ENCODE peak calls at places on chromosomes 3 and 15, in eight cellular contexts. One of them, this sample, is unnamed.

GRCh38 chr15:34620814-34621213 is 37.4 kb upstream of the GOLGA8B start:
- DNase-seq in stimulated activated CD8-positive, alpha-beta memory T cell treated with anti-CD3 and anti-CD28 coated beads, Interleukin-15, amount 100 ng/mL, for 4 hours: no peak
- DNase-seq in RWPE1: no peak
- DNase-seq in EL: no peak
- DNase-seq in GM12891: no peak
- DNase-seq in astrocyte: no peak
- DNase-seq in NCI-H460: no peak
- DNase-seq in Peyer's patch: no peak
- DNase-seq in this sample: no peak

GRCh38 chr3:13828501-13828900 is 51.4 kb downstream of the WNT7A start:
- DNase-seq in NCI-H460: no peak
- DNase-seq in Peyer's patch: no peak
- DNase-seq in astrocyte: no peak
- DNase-seq in stimulated activated CD8-positive, alpha-beta memory T cell treated with anti-CD3 and anti-CD28 coated beads, Interleukin-15, amount 100 ng/mL, for 4 hours: no peak
- DNase-seq in GM12891: no peak
- DNase-seq in RWPE1: no peak
- DNase-seq in EL: no peak
- DNase-seq in this sample: no peak

GRCh38 chr3:182216311-182216970 is 504.7 kb downstream of the SOX2 start:
- DNase-seq in astrocyte: no peak
- DNase-seq in EL: no peak
- DNase-seq in Peyer's patch: no peak
- DNase-seq in stimulated activated CD8-positive, alpha-beta memory T cell treated with anti-CD3 and anti-CD28 coated beads, Interleukin-15, amount 100 ng/mL, for 4 hours: no peak
- DNase-seq in RWPE1: no peak
- DNase-seq in GM12891: no peak
- DNase-seq in NCI-H460: no peak
- DNase-seq in this sample: no peak

GRCh38 chr3:156390846-156391245 is 164.1 kb downstream of the SSR3 start:
- DNase-seq in EL: no peak
- DNase-seq in GM12891: no peak
- DNase-seq in Peyer's patch: no peak
- DNase-seq in stimulated activated CD8-positive, alpha-beta memory T cell treated with anti-CD3 and anti-CD28 coated beads, Interleukin-15, amount 100 ng/mL, for 4 hours: no peak
- DNase-seq in RWPE1: no peak
- DNase-seq in astrocyte: no peak
- DNase-seq in NCI-H460: no peak
- DNase-seq in this sample: no peak

GRCh38 chr3:128282392-128283196 is 129.3 kb downstream of the EEFSEC start:
- DNase-seq in astrocyte: peak; percentile 59
- DNase-seq in EL: peak; percentile 28
- DNase-seq in RWPE1: no peak
- DNase-seq in Peyer's patch: no peak
- DNase-seq in stimulated activated CD8-positive, alpha-beta memory T cell treated with anti-CD3 and anti-CD28 coated beads, Interleukin-15, amount 100 ng/mL, for 4 hours: no peak
- DNase-seq in GM12891: no peak
- DNase-seq in NCI-H460: no peak
- DNase-seq in this sample: no peak

GRCh38 chr15:35595656-35596055 is 49.7 kb upstream of the DPH6 start:
- DNase-seq in EL: no peak
- DNase-seq in astrocyte: no peak
- DNase-seq in RWPE1: no peak
- DNase-seq in Peyer's patch: no peak
- DNase-seq in stimulated activated CD8-positive, alpha-beta memory T cell treated with anti-CD3 and anti-CD28 coated beads, Interleukin-15, amount 100 ng/mL, for 4 hours: no peak
- DNase-seq in NCI-H460: no peak
- DNase-seq in GM12891: no peak
- DNase-seq in this sample: no peak

GRCh38 chr15:58410353-58410752 is 21.4 kb upstream of the LIPC start:
- DNase-seq in GM12891: no peak
- DNase-seq in astrocyte: no peak
- DNase-seq in NCI-H460: no peak
- DNase-seq in stimulated activated CD8-positive, alpha-beta memory T cell treated with anti-CD3 and anti-CD28 coated beads, Interleukin-15, amount 100 ng/mL, for 4 hours: peak; percentile 2
- DNase-seq in EL: no peak
- DNase-seq in Peyer's patch: no peak
- DNase-seq in RWPE1: no peak
- DNase-seq in this sample: no peak

GRCh38 chr3:141653872-141654271 is 84.2 kb upstream of the RNF7 start:
- DNase-seq in GM12891: no peak
- DNase-seq in EL: no peak
- DNase-seq in NCI-H460: no peak
- DNase-seq in stimulated activated CD8-positive, alpha-beta memory T cell treated with anti-CD3 and anti-CD28 coated beads, Interleukin-15, amount 100 ng/mL, for 4 hours: no peak
- DNase-seq in RWPE1: no peak
- DNase-seq in Peyer's patch: no peak
- DNase-seq in astrocyte: no peak
- DNase-seq in this sample: no peak

GRCh38 chr3:74897006-74897405 is 282.5 kb upstream of the CNTN3 start:
- DNase-seq in Peyer's patch: no peak
- DNase-seq in NCI-H460: no peak
- DNase-seq in astrocyte: no peak
- DNase-seq in RWPE1: peak; percentile 1
- DNase-seq in stimulated activated CD8-positive, alpha-beta memory T cell treated with anti-CD3 and anti-CD28 coated beads, Interleukin-15, amount 100 ng/mL, for 4 hours: no peak
- DNase-seq in GM12891: no peak
- DNase-seq in EL: peak; percentile 2
- DNase-seq in this sample: no peak

GRCh38 chr15:54208786-54209185 is 230.5 kb downstream of the UNC13C start:
- DNase-seq in EL: no peak
- DNase-seq in RWPE1: no peak
- DNase-seq in GM12891: no peak
- DNase-seq in Peyer's patch: no peak
- DNase-seq in astrocyte: no peak
- DNase-seq in stimulated activated CD8-positive, alpha-beta memory T cell treated with anti-CD3 and anti-CD28 coated beads, Interleukin-15, amount 100 ng/mL, for 4 hours: no peak
- DNase-seq in NCI-H460: no peak
- DNase-seq in this sample: no peak

GRCh38 chr3:9715764-9716437 is 12.3 kb downstream of the CPNE9 start:
- DNase-seq in NCI-H460: peak; percentile 74
- DNase-seq in EL: peak; percentile 88
- DNase-seq in GM12891: no peak
- DNase-seq in astrocyte: peak; percentile 82
- DNase-seq in RWPE1: peak; percentile 80
- DNase-seq in stimulated activated CD8-positive, alpha-beta memory T cell treated with anti-CD3 and anti-CD28 coated beads, Interleukin-15, amount 100 ng/mL, for 4 hours: no peak
- DNase-seq in Peyer's patch: peak; percentile 68
- DNase-seq in this sample: peak; percentile 91

GRCh38 chr15:53739651-53740050 is 19.8 kb downstream of the WDR72 start:
- DNase-seq in RWPE1: no peak
- DNase-seq in GM12891: no peak
- DNase-seq in NCI-H460: no peak
- DNase-seq in astrocyte: no peak
- DNase-seq in stimulated activated CD8-positive, alpha-beta memory T cell treated with anti-CD3 and anti-CD28 coated beads, Interleukin-15, amount 100 ng/mL, for 4 hours: no peak
- DNase-seq in Peyer's patch: no peak
- DNase-seq in EL: no peak
- DNase-seq in this sample: no peak

GRCh38 chr3:37922721-37923575 is 61.3 kb downstream of the CTDSPL start:
- DNase-seq in EL: peak; percentile 47
- DNase-seq in NCI-H460: no peak
- DNase-seq in stimulated activated CD8-positive, alpha-beta memory T cell treated with anti-CD3 and anti-CD28 coated beads, Interleukin-15, amount 100 ng/mL, for 4 hours: no peak
- DNase-seq in Peyer's patch: no peak
- DNase-seq in GM12891: no peak
- DNase-seq in astrocyte: peak; percentile 52
- DNase-seq in RWPE1: no peak
- DNase-seq in this sample: no peak

GRCh38 chr15:91552555-91552954 is 301.0 kb upstream of the SLCO3A1 start:
- DNase-seq in stimulated activated CD8-positive, alpha-beta memory T cell treated with anti-CD3 and anti-CD28 coated beads, Interleukin-15, amount 100 ng/mL, for 4 hours: no peak
- DNase-seq in astrocyte: peak; percentile 41
- DNase-seq in EL: no peak
- DNase-seq in Peyer's patch: no peak
- DNase-seq in GM12891: no peak
- DNase-seq in NCI-H460: no peak
- DNase-seq in RWPE1: no peak
- DNase-seq in this sample: no peak

GRCh38 chr3:182241777-182242556 is 530.2 kb downstream of the SOX2 start:
- DNase-seq in astrocyte: peak; percentile 97
- DNase-seq in stimulated activated CD8-positive, alpha-beta memory T cell treated with anti-CD3 and anti-CD28 coated beads, Interleukin-15, amount 100 ng/mL, for 4 hours: no peak
- DNase-seq in RWPE1: no peak
- DNase-seq in Peyer's patch: no peak
- DNase-seq in EL: no peak
- DNase-seq in NCI-H460: no peak
- DNase-seq in GM12891: no peak
- DNase-seq in this sample: no peak

GRCh38 chr3:18046531-18046930 is 304.1 kb upstream of the TBC1D5 start:
- DNase-seq in stimulated activated CD8-positive, alpha-beta memory T cell treated with anti-CD3 and anti-CD28 coated beads, Interleukin-15, amount 100 ng/mL, for 4 hours: no peak
- DNase-seq in EL: no peak
- DNase-seq in RWPE1: no peak
- DNase-seq in Peyer's patch: no peak
- DNase-seq in NCI-H460: no peak
- DNase-seq in GM12891: no peak
- DNase-seq in astrocyte: no peak
- DNase-seq in this sample: no peak

GRCh38 chr15:52080031-52080430 is 32.5 kb downstream of the BCL2L10 start:
- DNase-seq in EL: no peak
- DNase-seq in GM12891: no peak
- DNase-seq in stimulated activated CD8-positive, alpha-beta memory T cell treated with anti-CD3 and anti-CD28 coated beads, Interleukin-15, amount 100 ng/mL, for 4 hours: no peak
- DNase-seq in RWPE1: peak; percentile 87
- DNase-seq in NCI-H460: no peak
- DNase-seq in astrocyte: peak; percentile 76
- DNase-seq in Peyer's patch: no peak
- DNase-seq in this sample: no peak

GRCh38 chr3:3189102-3189727 is 9.7 kb upstream of the CRBN start:
- DNase-seq in astrocyte: peak; percentile 12
- DNase-seq in RWPE1: no peak
- DNase-seq in GM12891: no peak
- DNase-seq in EL: no peak
- DNase-seq in Peyer's patch: no peak
- DNase-seq in stimulated activated CD8-positive, alpha-beta memory T cell treated with anti-CD3 and anti-CD28 coated beads, Interleukin-15, amount 100 ng/mL, for 4 hours: no peak
- DNase-seq in NCI-H460: no peak
- DNase-seq in this sample: no peak

GRCh38 chr3:140711043-140711718 is 33.3 kb downstream of the TRIM42 start:
- DNase-seq in Peyer's patch: no peak
- DNase-seq in EL: no peak
- DNase-seq in NCI-H460: no peak
- DNase-seq in astrocyte: no peak
- DNase-seq in RWPE1: no peak
- DNase-seq in GM12891: no peak
- DNase-seq in stimulated activated CD8-positive, alpha-beta memory T cell treated with anti-CD3 and anti-CD28 coated beads, Interleukin-15, amount 100 ng/mL, for 4 hours: no peak
- DNase-seq in this sample: no peak

GRCh38 chr15:101135532-101136166 is 116.2 kb downstream of the CHSY1 start:
- DNase-seq in RWPE1: no peak
- DNase-seq in stimulated activated CD8-positive, alpha-beta memory T cell treated with anti-CD3 and anti-CD28 coated beads, Interleukin-15, amount 100 ng/mL, for 4 hours: no peak
- DNase-seq in EL: no peak
- DNase-seq in astrocyte: no peak
- DNase-seq in GM12891: no peak
- DNase-seq in Peyer's patch: no peak
- DNase-seq in NCI-H460: no peak
- DNase-seq in this sample: no peak

GRCh38 chr15:25727116-25727515 is 136.0 kb downstream of the ATP10A start:
- DNase-seq in astrocyte: no peak
- DNase-seq in Peyer's patch: no peak
- DNase-seq in NCI-H460: no peak
- DNase-seq in EL: no peak
- DNase-seq in GM12891: no peak
- DNase-seq in stimulated activated CD8-positive, alpha-beta memory T cell treated with anti-CD3 and anti-CD28 coated beads, Interleukin-15, amount 100 ng/mL, for 4 hours: no peak
- DNase-seq in RWPE1: no peak
- DNase-seq in this sample: no peak

GRCh38 chr3:98967758-98968157 is 66.3 kb upstream of the DCBLD2 start:
- DNase-seq in Peyer's patch: no peak
- DNase-seq in RWPE1: no peak
- DNase-seq in NCI-H460: no peak
- DNase-seq in stimulated activated CD8-positive, alpha-beta memory T cell treated with anti-CD3 and anti-CD28 coated beads, Interleukin-15, amount 100 ng/mL, for 4 hours: no peak
- DNase-seq in astrocyte: no peak
- DNase-seq in GM12891: no peak
- DNase-seq in EL: no peak
- DNase-seq in this sample: no peak

GRCh38 chr3:78642471-78642870 is 1125.3 kb downstream of the ROBO1 start:
- DNase-seq in astrocyte: peak; percentile 50
- DNase-seq in RWPE1: no peak
- DNase-seq in Peyer's patch: no peak
- DNase-seq in NCI-H460: no peak
- DNase-seq in stimulated activated CD8-positive, alpha-beta memory T cell treated with anti-CD3 and anti-CD28 coated beads, Interleukin-15, amount 100 ng/mL, for 4 hours: no peak
- DNase-seq in EL: no peak
- DNase-seq in GM12891: no peak
- DNase-seq in this sample: no peak

GRCh38 chr3:171781711-171782127 is 28.6 kb downstream of the PLD1 start:
- DNase-seq in EL: no peak
- DNase-seq in GM12891: no peak
- DNase-seq in Peyer's patch: no peak
- DNase-seq in NCI-H460: no peak
- DNase-seq in RWPE1: no peak
- DNase-seq in astrocyte: peak; percentile 62
- DNase-seq in stimulated activated CD8-positive, alpha-beta memory T cell treated with anti-CD3 and anti-CD28 coated beads, Interleukin-15, amount 100 ng/mL, for 4 hours: no peak
- DNase-seq in this sample: no peak

This sample was measured in amniotic stem cell.